ENCODE peak calls at places on chromosomes 16 and 17, in four cellular contexts. A, W, O and P are unnamed samples.

GRCh38 chr17:69269174-69269998 is 40.8 kb upstream of the ABCA10 start:
- DNase-seq in A (no peak), W (no peak), O (peak), P (no peak)

GRCh38 chr17:39012725-39013124 is 45.5 kb upstream of the FBXO47 start:
- DNase-seq in A (no peak), W (no peak), O (no peak), P (no peak)

GRCh38 chr17:4739122-4740024 is at the start of the genes CXCL16 and ZMYND15:
- DNase-seq in A (peak), W (peak), O (peak), P (peak)

GRCh38 chr17:6872941-6873340 is 41.4 kb upstream of the TEKT1 start:
- DNase-seq in A (no peak), W (no peak), O (no peak), P (peak)

GRCh38 chr17:38732376-38733314 is 2.5 kb downstream of the CISD3 start:
- DNase-seq in A (no peak), W (no peak), O (no peak), P (no peak)

GRCh38 chr17:56144205-56144604 is 9.1 kb upstream of the ANKFN1 start:
- DNase-seq in A (no peak), W (no peak), O (no peak), P (no peak)

GRCh38 chr16:70809392-70810060 is 8.6 kb upstream of the VAC14 start:
- DNase-seq in A (no peak), W (no peak), O (no peak), P (no peak)

GRCh38 chr16:54847207-54847606 is 83.5 kb upstream of the IRX5 start:
- DNase-seq in A (no peak), W (peak), O (peak), P (no peak)

GRCh38 chr16:74071996-74072559 is 224.5 kb upstream of the PSMD7 start:
- DNase-seq in A (no peak), W (no peak), O (no peak), P (no peak)

GRCh38 chr16:57984443-57985203 is 13.7 kb upstream of the CNGB1 start:
- DNase-seq in A (peak), W (peak), O (peak), P (peak)

GRCh38 chr17:71802663-71803062 is 318.2 kb upstream of the SOX9 start:
- DNase-seq in A (no peak), W (no peak), O (no peak), P (no peak)

GRCh38 chr17:81471804-81472456 is 40.7 kb downstream of the ACTG1 start:
- DNase-seq in A (no peak), W (no peak), O (peak), P (no peak)

GRCh38 chr17:62064791-62065563 is at the start of gene MED13:
- DNase-seq in A (peak), W (peak), O (peak), P (peak)

GRCh38 chr17:57255776-57256681 is at the start of gene MSI2:
- DNase-seq in A (peak), W (peak), O (peak), P (peak)

GRCh38 chr17:18248300-18248731 is 10.2 kb downstream of the FLII start:
- DNase-seq in A (peak), W (peak), O (peak), P (peak)

GRCh38 chr17:18217412-18218015 is 7.9 kb upstream of the LLGL1 start:
- DNase-seq in A (peak), W (peak), O (peak), P (peak)

GRCh38 chr16:50103764-50104163 is 38.0 kb downstream of the HEATR3 start:
- DNase-seq in A (no peak), W (no peak), O (no peak), P (no peak)

GRCh38 chr16:977096-977701 is 4.4 kb upstream of the SOX8 start:
- DNase-seq in A (peak), W (no peak), O (no peak), P (no peak)

GRCh38 chr16:29811170-29811895 is 660 bp upstream of the PRRT2 start:
- DNase-seq in A (peak), W (peak), O (peak), P (peak)

GRCh38 chr17:14048169-14048568 is 21.1 kb upstream of the COX10 start:
- DNase-seq in A (no peak), W (no peak), O (no peak), P (no peak)

GRCh38 chr17:50102164-50102991 is 7.2 kb downstream of the PDK2 start:
- DNase-seq in A (no peak), W (peak), O (no peak), P (no peak)
- TF ChIP-seq CTCF in A (no peak), W (no peak), O (no peak), P (no peak)

GRCh38 chr16:27175888-27176287 is 27.4 kb upstream of the KDM8 start:
- DNase-seq in A (no peak), W (no peak), O (no peak), P (no peak)

GRCh38 chr16:27179500-27180072 is 23.7 kb upstream of the KDM8 start:
- DNase-seq in A (peak), W (peak), O (no peak), P (peak)

GRCh38 chr16:27177031-27177774 is 26.1 kb upstream of the KDM8 start:
- DNase-seq in A (no peak), W (no peak), O (peak), P (no peak)

DNA sequence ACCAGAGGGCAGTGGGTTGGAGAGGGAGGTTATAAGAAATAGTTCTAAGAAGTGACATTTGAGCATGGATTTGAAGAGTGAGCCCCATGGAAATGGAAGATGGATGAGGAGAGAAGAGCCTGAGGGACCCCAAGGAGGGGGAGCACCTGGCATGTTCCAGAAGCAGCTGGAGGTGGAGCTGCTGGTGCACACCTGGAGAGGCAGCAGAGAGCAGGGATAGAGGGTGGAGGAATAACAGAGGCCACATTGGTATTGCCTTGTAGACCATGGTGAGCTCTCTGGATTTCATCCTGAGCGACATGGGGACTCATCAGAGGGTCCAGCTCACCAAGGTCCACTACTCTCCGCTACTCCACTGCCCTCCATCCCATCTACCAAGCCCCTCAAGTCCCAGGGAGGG is 22.3 kb upstream of the KDM8 start:
- DNase-seq in A (no peak), W (no peak), O (no peak), P (no peak)
- TF ChIP-seq CTCF in A (no peak), W (peak), O (no peak), P (no peak)

GRCh38 chr16:83717308-83717707 is 90.5 kb upstream of the HSBP1 start:
- DNase-seq in A (no peak), W (no peak), O (no peak), P (no peak)
- TF ChIP-seq CTCF in A (no peak), W (no peak), O (no peak), P (no peak)

DNA sequence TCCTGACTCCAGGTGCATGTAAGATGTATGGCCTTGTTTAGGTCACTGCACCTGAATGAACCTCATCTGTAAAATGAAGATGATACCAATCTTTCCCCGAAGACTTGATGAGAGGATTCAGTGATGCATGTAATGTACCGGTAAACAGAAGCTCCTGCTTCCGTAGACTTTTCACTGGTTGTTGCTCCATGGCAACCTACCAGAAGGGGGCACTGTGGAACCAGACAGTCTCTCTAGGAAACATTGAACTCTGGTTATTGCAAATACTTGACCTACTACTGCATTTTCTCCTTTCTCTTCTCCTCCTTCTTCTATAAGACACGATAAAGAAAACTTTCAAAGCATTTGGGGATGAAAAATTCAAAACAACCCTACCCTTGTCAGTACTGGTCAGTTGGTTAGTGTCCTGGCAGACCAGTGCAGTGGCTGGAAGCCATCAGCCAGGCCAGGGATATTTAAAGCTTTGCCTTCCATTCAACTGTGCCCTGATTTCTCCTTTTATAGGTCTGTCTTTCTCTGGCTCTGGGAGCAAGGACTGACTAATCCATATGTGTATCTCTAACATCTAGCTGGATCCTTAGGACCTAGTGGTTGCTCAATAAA is 667.4 kb upstream of the SALL1 start:
- DNase-seq in A (peak), W (no peak), O (no peak), P (peak)
- TF ChIP-seq CTCF in A (peak), W (peak), O (no peak), P (peak)